ENCODE peak calls at places on chromosomes 13 and 19, in seven cellular contexts. P, N, A, H, Z, J and X are unnamed samples.

GRCh38 chr13:71879129-71879535 is 12.1 kb upstream of the DACH1 start:
- DNase-seq in J (no peak), P (peak; percentile 61), N (no peak), H (no peak), Z (no peak), A (peak; percentile 8), X (no peak)

GRCh38 chr19:38270587-38271167 is 6.3 kb downstream of the SPINT2 start:
- DNase-seq in Z (peak; percentile 39), A (no peak), H (no peak), J (no peak), N (no peak), P (no peak), X (no peak)

GRCh38 chr13:33352520-33352919 is 67.0 kb upstream of the STARD13 start:
- DNase-seq in P (no peak), A (no peak), Z (no peak), N (no peak), J (peak; percentile 33), H (no peak), X (no peak)

GRCh38 chr13:106709509-106709908 is 141.6 kb upstream of the ARGLU1 start:
- DNase-seq in N (no peak), J (no peak), Z (no peak), H (no peak), P (no peak), A (no peak), X (no peak)

GRCh38 chr13:98520674-98521449 is 56.0 kb downstream of the STK24 start:
- DNase-seq in P (no peak), A (no peak), Z (no peak), H (no peak), N (no peak), J (no peak), X (no peak)

GRCh38 chr13:21124853-21125252 is 51.5 kb downstream of the SKA3 start:
- DNase-seq in H (no peak), N (no peak), P (no peak), Z (peak; percentile 51), J (no peak), A (no peak), X (no peak)

GRCh38 chr19:34888091-34888490 is 38.6 kb upstream of the ZNF30 start:
- DNase-seq in J (no peak), A (no peak), H (no peak), P (no peak), Z (no peak), N (no peak), X (no peak)

GRCh38 chr13:109465151-109465550 is 321.2 kb downstream of the IRS2 start:
- DNase-seq in P (no peak), Z (no peak), A (no peak), H (no peak), N (no peak), J (no peak), X (no peak)

GRCh38 chr19:32877323-32877912 is 7.9 kb upstream of the SLC7A9 start:
- DNase-seq in J (no peak), H (peak; percentile 24), P (no peak), N (no peak), Z (no peak), A (no peak), X (no peak)

GRCh38 chr19:29263305-29264080 is 50.5 kb upstream of the UQCRFS1 start:
- DNase-seq in P (peak; percentile 92), H (no peak), A (peak; percentile 53), J (peak; percentile 53), Z (no peak), N (peak; percentile 34), X (no peak)

GRCh38 chr13:97226788-97227627 is 4.9 kb downstream of the MBNL2 start:
- DNase-seq in H (no peak), N (peak; percentile 64), A (peak; percentile 24), Z (no peak), P (peak; percentile 83), J (peak; percentile 51), X (no peak)

GRCh38 chr13:51520524-51520923 is 63.7 kb upstream of the WDFY2 start:
- DNase-seq in J (no peak), A (no peak), N (no peak), Z (peak; percentile 47), P (no peak), H (no peak), X (no peak)

GRCh38 chr19:324716-325115 is 19.9 kb downstream of the MIER2 start:
- DNase-seq in A (no peak), J (no peak), Z (no peak), H (no peak), P (no peak), N (no peak), X (no peak)

GRCh38 chr19:40762754-40763153 is 11.8 kb downstream of the SNRPA start:
- DNase-seq in P (no peak), J (no peak), Z (peak; percentile 34), H (no peak), A (no peak), N (no peak), X (no peak)

GRCh38 chr19:46426506-46427162 is 2.1 kb downstream of the PNMA8C start:
- DNase-seq in A (peak; percentile 80), Z (peak; percentile 51), H (peak; percentile 86), P (peak; percentile 95), J (no peak), N (peak; percentile 46), X (no peak)

GRCh38 chr19:53466726-53467125 is 807 bp upstream of the ZNF813 start:
- DNase-seq in N (no peak), A (no peak), P (peak; percentile 49), H (no peak), J (no peak), Z (no peak), X (no peak)

GRCh38 chr13:110683203-110683883 is 22.6 kb downstream of the CARS2 start:
- DNase-seq in A (no peak), Z (no peak), H (no peak), J (no peak), P (no peak), N (no peak), X (no peak)

GRCh38 chr13:30133976-30134375 is 173.4 kb downstream of the KATNAL1 start:
- DNase-seq in Z (no peak), J (no peak), P (no peak), H (no peak), A (no peak), N (no peak), X (no peak)

GRCh38 chr13:45817833-45818232 is 33.7 kb downstream of the SIAH3 start:
- DNase-seq in P (no peak), N (no peak), J (no peak), Z (no peak), A (no peak), H (no peak), X (no peak)

GRCh38 chr13:96082640-96083039 is 7.3 kb upstream of the HS6ST3 start:
- DNase-seq in P (no peak), J (no peak), Z (no peak), A (no peak), N (no peak), H (no peak), X (no peak)

GRCh38 chr19:10800488-10800887 is 35.5 kb downstream of the TMED1 start:
- DNase-seq in A (no peak), Z (no peak), H (no peak), J (no peak), P (no peak), N (no peak), X (no peak)

GRCh38 chr19:18117692-18118378 is 20.3 kb downstream of the MAST3 start:
- DNase-seq in P (peak; percentile 98), N (peak; percentile 95), J (peak; percentile 97), H (peak; percentile 92), Z (peak; percentile 41), A (peak; percentile 93), X (no peak)

GRCh38 chr19:7349961-7350711 is 1.4 kb downstream of the ARHGEF18 start:
- DNase-seq in J (peak; percentile 48), H (peak; percentile 43), Z (no peak), A (peak; percentile 79), N (peak; percentile 48), P (no peak), X (no peak)

GRCh38 chr19:18229474-18229873 is 3.2 kb upstream of the PDE4C start:
- DNase-seq in P (no peak), A (no peak), Z (no peak), N (no peak), H (no peak), J (no peak), X (no peak)

GRCh38 chr13:25625361-25625760 is 253.6 kb downstream of the ATP8A2 start:
- DNase-seq in N (no peak), J (no peak), H (no peak), Z (no peak), A (no peak), P (no peak), X (no peak)

GRCh38 chr13:114112231-114112825 is 20.1 kb downstream of the RASA3 start:
- DNase-seq in J (peak; percentile 23), N (peak; percentile 6), H (peak; percentile 54), P (peak; percentile 79), Z (no peak), A (no peak), X (no peak)

GRCh38 chr13:102580552-102581169 is 16.1 kb upstream of the TPP2 start:
- DNase-seq in H (no peak), Z (peak; percentile 30), A (peak; percentile 59), P (peak; percentile 68), N (no peak), J (no peak), X (no peak)

GRCh38 chr13:40665754-40666057 is 735 bp downstream of the FOXO1 start:
- DNase-seq in N (no peak), Z (peak; percentile 32), P (no peak), J (no peak), A (peak; percentile 68), H (no peak), X (no peak)

GRCh38 chr19:3253270-3253669 is 28.8 kb downstream of the CELF5 start:
- DNase-seq in P (no peak), J (no peak), N (no peak), A (peak; percentile 23), Z (no peak), H (no peak), X (no peak)

GRCh38 chr13:102091231-102091630 is 310.6 kb downstream of the FGF14 start:
- DNase-seq in P (peak; percentile 90), J (no peak), N (no peak), A (no peak), Z (no peak), H (no peak), X (no peak)

GRCh38 chr13:49262634-49263033 is 14.9 kb downstream of the CDADC1 start:
- DNase-seq in Z (no peak), A (no peak), H (no peak), J (no peak), N (no peak), P (no peak), X (no peak)
- H3K4me1 ChIP-seq in Z (no peaks in the 10 kb centered on the region), A (no peaks in the 10 kb centered on the region), H (no peaks in the 10 kb centered on the region), J (no peaks in the 10 kb centered on the region), N (no peaks in the 10 kb centered on the region), P (no peaks in the 10 kb centered on the region), X (no peaks in the 10 kb centered on the region)

GRCh38 chr13:85970727-85971126 is 171.5 kb upstream of the SLITRK6 start:
- DNase-seq in P (no peak), Z (no peak), N (no peak), A (no peak), H (no peak), J (no peak), X (no peak)
- TF ChIP-seq CTCF in P (peak; percentile 58), Z (peak; percentile 9), N (no peak), A (no peak), H (no peak), J (no peak), X (no peak)

GRCh38 chr19:16619456-16619855 is 8.5 kb downstream of the MED26 start:
- DNase-seq in A (no peak), P (no peak), Z (no peak), H (no peak), N (no peak), J (no peak), X (no peak)
- H3K4me1 ChIP-seq in A (peaks cover 75% of the 10 kb centered on the region), P (no peaks in the 10 kb centered on the region), Z (peaks cover 4% of the 10 kb centered on the region), H (peaks cover 49% of the 10 kb centered on the region), N (peaks cover 9% of the 10 kb centered on the region), J (peaks cover 9% of the 10 kb centered on the region), X (peaks cover 3% of the 10 kb centered on the region)

GRCh38 chr13:49792550-49793324 is at the start of gene KPNA3:
- DNase-seq in A (peak; percentile 98), J (peak; percentile 97), N (peak; percentile 96), P (peak; percentile 97), Z (peak; percentile 92), H (peak; percentile 98), X (peak; percentile 88)
- TF ChIP-seq CTCF in A (no peak), J (peak; percentile 43), N (peak; percentile 17), P (peak; percentile 32), Z (no peak), H (no peak), X (peak; percentile 22)